ENCODE peak calls at places on chromosomes 12 and 14, in four cellular contexts. Q is CD8-positive, alpha-beta T cell; V is cardiac muscle cell; W is ascending aorta. D is an unnamed sample.

GRCh38 chr12:107355612-107356011 is 262.3 kb upstream of the CRY1 start:
- DNase-seq in W (no peak), V (no peak), Q (no peak), D (no peak)

GRCh38 chr14:104747876-104748275 is 5.1 kb upstream of the SIVA1 start:
- DNase-seq in W (no peak), Q (no peak), V (no peak), D (no peak)

GRCh38 chr12:818733-819132 is 66.4 kb downstream of the WNK1 start:
- DNase-seq in V (no peak), W (no peak), Q (no peak), D (no peak)

GRCh38 chr14:98952595-98953325 is 319.2 kb downstream of the BCL11B start:
- DNase-seq in V (no peak), W (no peak), Q (no peak), D (no peak)

GRCh38 chr12:14952295-14952995 is 9.0 kb downstream of the ARHGDIB start:
- DNase-seq in Q (no peak), W (no peak), V (no peak), D (peak; percentile 84)

GRCh38 chr12:50621435-50622304 is 116.9 kb downstream of the DIP2B start:
- DNase-seq in W (no peak), V (no peak), Q (no peak), D (no peak)

GRCh38 chr14:101066826-101067508 is 163.4 kb upstream of the RTL1 start:
- DNase-seq in V (no peak), W (no peak), Q (no peak), D (no peak)

GRCh38 chr12:92369061-92369460 is 223.4 kb upstream of the BTG1 start:
- DNase-seq in W (no peak), V (no peak), Q (no peak), D (no peak)

GRCh38 chr12:4164591-4165558 is 108.7 kb upstream of the CCND2 start:
- DNase-seq in V (peak; percentile 52), W (no peak), Q (peak; percentile 46), D (no peak)

GRCh38 chr12:88501976-88502938 is 78.0 kb downstream of the KITLG start:
- DNase-seq in V (no peak), Q (no peak), W (no peak), D (no peak)

GRCh38 chr12:49066120-49066519 is 3.7 kb downstream of the RHEBL1 start:
- DNase-seq in V (no peak), Q (no peak), W (no peak), D (no peak)

GRCh38 chr12:19978193-19978592 is 390.1 kb upstream of the PDE3A start:
- DNase-seq in Q (no peak), W (no peak), V (no peak), D (no peak)

GRCh38 chr14:69636718-69637480 is 25.5 kb downstream of the SUSD6 start:
- DNase-seq in W (no peak), Q (no peak), V (no peak), D (no peak)

GRCh38 chr12:57630891-57631433 is 2.0 kb downstream of the B4GALNT1 start:
- DNase-seq in Q (no peak), W (no peak), V (no peak), D (no peak)

GRCh38 chr14:105861985-105862465 is 335.6 kb downstream of the TMEM121 start:
- DNase-seq in Q (no peak), V (no peak), W (no peak), D (peak; percentile 91)

GRCh38 chr14:56715938-56716337 is 94.3 kb downstream of the OTX2 start:
- DNase-seq in V (no peak), W (no peak), Q (no peak), D (no peak)

GRCh38 chr14:59262717-59263469 is 74.4 kb downstream of the DAAM1 start:
- DNase-seq in Q (no peak), V (no peak), W (no peak), D (no peak)

GRCh38 chr12:25812295-25812694 is 146.2 kb upstream of the RASSF8 start:
- DNase-seq in Q (no peak), W (no peak), V (no peak), D (no peak)

GRCh38 chr12:55736780-55737580 is 5.9 kb upstream of the GDF11 start:
- DNase-seq in W (no peak), Q (peak; percentile 35), V (peak; percentile 80), D (peak; percentile 41)

GRCh38 chr12:57522887-57523705 is 472 bp downstream of the MBD6 start:
- DNase-seq in Q (peak; percentile 31), W (no peak), V (peak; percentile 73), D (peak; percentile 11)

GRCh38 chr14:98692832-98693231 is 579.2 kb downstream of the BCL11B start:
- DNase-seq in W (no peak), V (no peak), Q (no peak), D (no peak)

GRCh38 chr12:43278268-43278832 is 273.7 kb downstream of the ADAMTS20 start:
- DNase-seq in Q (no peak), W (no peak), V (no peak), D (peak; percentile 22)

GRCh38 chr14:33317675-33318074 is 379.0 kb downstream of the NPAS3 start:
- DNase-seq in V (no peak), Q (no peak), W (no peak), D (no peak)

GRCh38 chr14:59333235-59333634 is 131.9 kb downstream of the GPR135 start:
- DNase-seq in W (no peak), V (peak; percentile 11), Q (no peak), D (no peak)

GRCh38 chr12:122306407-122306806 is 40.1 kb upstream of the VPS33A start:
- DNase-seq in V (no peak), Q (no peak), W (no peak), D (no peak)

GRCh38 chr12:130185455-130186100 is 23.3 kb downstream of the FZD10 start:
- DNase-seq in Q (no peak), W (no peak), V (no peak), D (no peak)

GRCh38 chr12:587132-587531 is 76.1 kb downstream of the NINJ2 start:
- DNase-seq in V (no peak), Q (no peak), W (no peak), D (no peak)

GRCh38 chr14:68503186-68503825 is 289.6 kb downstream of the ZFP36L1 start:
- DNase-seq in W (no peak), Q (no peak), V (no peak), D (no peak)

GRCh38 chr12:62658910-62659309 is 192.3 kb downstream of the MON2 start:
- DNase-seq in W (no peak), Q (no peak), V (no peak), D (no peak)

GRCh38 chr12:62655524-62656160 is 189.0 kb downstream of the MON2 start:
- DNase-seq in V (no peak), Q (no peak), W (no peak), D (no peak)

GRCh38 chr12:62659457-62660295 is 193.1 kb downstream of the MON2 start:
- DNase-seq in V (no peak), Q (no peak), W (no peak), D (no peak)

GRCh38 chr12:62656576-62657362 is 190.1 kb downstream of the MON2 start:
- DNase-seq in W (no peak), V (no peak), Q (no peak), D (no peak)

GRCh38 chr12:62657363-62657632 is 190.7 kb downstream of the MON2 start:
- DNase-seq in V (no peak), W (no peak), Q (no peak), D (no peak)
- H3K4me1 ChIP-seq in V (peaks cover 8% of the 10 kb centered on the region), W (no peaks in the 10 kb centered on the region), Q (no peaks in the 10 kb centered on the region), D (no peaks in the 10 kb centered on the region)

GRCh38 chr12:10610188-10610587 is 3.2 kb downstream of the MAGOHB start:
- DNase-seq in V (no peak), Q (no peak), W (no peak), D (no peak)

GRCh38 chr12:10613334-10614055 is at the start of gene MAGOHB:
- DNase-seq in W (peak; percentile 82), V (peak; percentile 95), Q (peak; percentile 100), D (peak; percentile 98)

GRCh38 chr12:10612110-10612509 is 1.3 kb downstream of the MAGOHB start:
- DNase-seq in V (no peak), W (no peak), Q (no peak), D (no peak)

GRCh38 chr12:10612954-10613333 is 465 bp downstream of the MAGOHB start:
- DNase-seq in Q (no peak), W (no peak), V (no peak), D (no peak)

DNA sequence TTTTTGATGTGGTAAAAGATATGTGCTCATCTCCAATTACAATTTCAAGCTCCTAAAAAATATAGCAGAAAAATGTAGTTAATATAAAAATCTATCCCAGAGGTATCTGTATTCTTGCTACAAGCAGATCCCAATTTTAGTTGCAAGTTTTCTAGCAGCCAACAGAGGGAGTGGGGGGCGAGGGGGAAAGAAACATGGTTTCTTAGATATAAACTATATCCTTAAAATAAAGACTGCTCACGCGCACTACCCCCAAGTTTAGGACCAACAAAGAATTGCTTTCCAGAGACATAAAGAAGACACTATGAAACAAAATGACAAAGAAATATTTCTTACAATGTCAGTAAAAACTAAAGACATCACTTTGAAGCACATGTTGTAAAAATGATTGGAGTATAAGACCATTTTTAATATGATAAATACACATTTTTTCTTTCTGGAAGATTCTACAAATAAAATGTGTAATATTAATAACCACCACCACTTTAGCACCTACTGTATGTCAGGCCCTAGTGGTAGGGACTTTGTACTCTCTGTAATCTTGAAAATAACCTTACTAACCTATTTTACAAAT is 5.4 kb downstream of the MAGOHB start:
- DNase-seq in V (no peak), Q (no peak), W (no peak), D (no peak)
- TF ChIP-seq CTCF in V (peak; percentile 31), Q (peak; percentile 44), W (peak; percentile 18), D (peak; percentile 17)

GRCh38 chr14:73243748-73244147 is 6.4 kb downstream of the PAPLN start:
- DNase-seq in W (no peak), Q (no peak), V (no peak), D (no peak)
- H3K4me1 ChIP-seq in W (peaks cover 10% of the 10 kb centered on the region), Q (peaks cover 18% of the 10 kb centered on the region), V (no peaks in the 10 kb centered on the region), D (no peaks in the 10 kb centered on the region)

GRCh38 chr14:55136241-55136640 is 7.2 kb downstream of the LGALS3 start:
- DNase-seq in W (no peak), Q (no peak), V (no peak), D (no peak)

GRCh38 chr14:55139152-55139551 is 10.1 kb downstream of the LGALS3 start:
- DNase-seq in Q (no peak), W (no peak), V (no peak), D (no peak)

GRCh38 chr14:55139696-55140509 is 10.9 kb downstream of the LGALS3 start:
- DNase-seq in Q (no peak), W (no peak), V (no peak), D (no peak)

GRCh38 chr14:55138091-55138490 is 9.0 kb downstream of the LGALS3 start:
- DNase-seq in W (no peak), V (no peak), Q (no peak), D (no peak)

DNA sequence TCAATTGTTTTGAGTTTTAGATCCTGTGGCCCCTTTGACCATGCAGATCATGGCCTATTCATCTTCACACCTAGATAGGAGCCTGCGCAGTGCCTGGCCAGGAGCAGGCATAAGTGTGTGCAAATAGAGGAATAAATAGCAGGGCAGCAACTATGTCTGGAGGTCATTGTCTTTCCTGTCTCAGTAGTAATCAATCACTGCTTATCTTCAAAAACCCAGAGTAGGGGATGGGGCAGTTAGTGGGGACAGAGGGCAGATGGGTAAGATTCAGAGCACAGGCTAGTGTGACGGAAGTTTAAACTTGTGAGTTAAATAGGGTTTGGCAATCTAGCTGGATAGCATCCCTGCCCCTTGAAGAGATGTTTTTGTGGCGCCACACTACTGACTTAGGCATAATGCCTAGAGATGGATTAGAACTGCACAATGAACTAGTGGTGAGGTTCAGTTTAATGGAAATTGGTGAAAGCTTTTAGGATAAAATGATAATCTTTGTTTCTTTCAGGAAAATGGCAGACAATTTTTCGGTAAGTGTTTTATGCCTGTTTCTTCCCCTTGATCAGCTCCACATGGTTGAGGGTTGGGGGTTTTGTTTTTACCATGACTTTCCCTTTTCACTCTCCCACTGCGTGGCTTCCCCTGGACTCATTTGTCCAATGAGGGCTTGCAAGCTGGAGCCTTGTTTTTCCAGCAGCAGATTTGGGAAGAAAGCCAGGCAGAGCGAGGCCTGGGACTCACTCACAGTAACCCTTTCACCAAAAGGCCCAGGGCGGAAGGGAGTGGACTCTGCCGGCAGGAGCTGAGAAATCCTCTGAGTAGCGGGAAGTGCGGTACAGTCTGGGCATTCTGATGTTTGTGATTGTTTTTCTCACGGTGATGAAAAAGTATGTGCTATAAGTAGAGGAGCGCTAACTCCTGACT is 8.1 kb downstream of the LGALS3 start:
- DNase-seq in W (peak; percentile 20), V (no peak), Q (no peak), D (no peak)
- TF ChIP-seq CTCF in W (no peak), V (peak; percentile 33), Q (no peak), D (no peak)

D was measured in MM.1S.